ENCODE peak calls at places on chromosomes 7 and 10, in six cellular contexts. H, Q, F, X, B and R are unnamed samples.

GRCh38 chr10:111297351-111297848 is 220.6 kb downstream of the ADRA2A start:
- DNase-seq in H (no peak), Q (no peak), F (peak), X (no peak), B (no peak), R (no peak)

GRCh38 chr10:128297709-128298457 is 171.7 kb upstream of the MKI67 start:
- DNase-seq in H (no peak), Q (no peak), F (no peak), X (no peak), B (no peak), R (no peak)

GRCh38 chr7:131556912-131557457 is 557 bp upstream of the PODXL start:
- DNase-seq in H (no peak), Q (no peak), F (no peak), X (no peak), B (no peak), R (no peak)

GRCh38 chr7:42233166-42233565 is 3.8 kb downstream of the GLI3 start:
- DNase-seq in H (no peak), Q (no peak), F (peak), X (no peak), B (no peak), R (no peak)

GRCh38 chr10:123807444-123808035 is 84.1 kb downstream of the CPXM2 start:
- DNase-seq in H (no peak), Q (no peak), F (peak), X (no peak), B (no peak), R (no peak)

GRCh38 chr7:155538293-155538692 is 8.1 kb downstream of the CNPY1 start:
- DNase-seq in H (no peak), Q (no peak), F (no peak), X (no peak), B (no peak), R (no peak)

GRCh38 chr7:1928555-1929348 is 258.7 kb downstream of the ELFN1 start:
- DNase-seq in H (no peak), Q (no peak), F (no peak), X (no peak), B (no peak), R (no peak)

GRCh38 chr10:113326160-113327111 is 226.4 kb upstream of the HABP2 start:
- DNase-seq in H (peak), Q (peak), F (peak), X (no peak), B (peak), R (no peak)

GRCh38 chr7:136086712-136087111 is 109.6 kb upstream of the MTPN start:
- DNase-seq in H (peak), Q (peak), F (peak), X (peak), B (peak), R (peak)

GRCh38 chr7:16916111-16916639 is 34.4 kb upstream of the AGR3 start:
- DNase-seq in H (no peak), Q (peak), F (peak), X (no peak), B (no peak), R (no peak)

GRCh38 chr10:13890617-13891541 is 304.1 kb downstream of the PRPF18 start:
- DNase-seq in H (peak), Q (no peak), F (peak), X (peak), B (no peak), R (no peak)

GRCh38 chr10:101725296-101725695 is 30.3 kb upstream of the FBXW4 start:
- DNase-seq in H (no peak), Q (no peak), F (no peak), X (no peak), B (no peak), R (no peak)

GRCh38 chr10:14017380-14017943 is 313.3 kb downstream of the FRMD4A start:
- DNase-seq in H (no peak), Q (no peak), F (peak), X (no peak), B (no peak), R (no peak)

GRCh38 chr7:47470567-47471357 is 111.1 kb downstream of the TNS3 start:
- DNase-seq in H (no peak), Q (peak), F (no peak), X (no peak), B (no peak), R (no peak)

GRCh38 chr7:23474098-23474828 is 4.0 kb upstream of the IGF2BP3 start:
- DNase-seq in H (peak), Q (peak), F (peak), X (no peak), B (peak), R (peak)

GRCh38 chr10:62742447-62743105 is 61.9 kb upstream of the ADO start:
- DNase-seq in H (no peak), Q (no peak), F (peak), X (no peak), B (no peak), R (no peak)

GRCh38 chr10:72075184-72076115 is 12.9 kb downstream of the SPOCK2 start:
- DNase-seq in H (no peak), Q (no peak), F (no peak), X (no peak), B (no peak), R (no peak)

GRCh38 chr7:80466638-80467037 is 45.2 kb downstream of the GNAT3 start:
- DNase-seq in H (no peak), Q (no peak), F (peak), X (no peak), B (no peak), R (no peak)

GRCh38 chr7:27187158-27187701 is 2.2 kb upstream of the HOXA11 start:
- DNase-seq in H (no peak), Q (no peak), F (peak), X (no peak), B (no peak), R (no peak)

GRCh38 chr10:100146875-100147665 is 38.8 kb downstream of the ERLIN1 start:
- DNase-seq in H (no peak), Q (no peak), F (peak), X (no peak), B (no peak), R (no peak)